ENCODE peak calls at places on chromosome 9, in four cellular contexts. O is stomach, W is right lobe of liver, N is body of pancreas. K is an unnamed sample. For H3K36me3, the result is how much of the 10 kb centered on the place peaks cover.

GRCh38 chr9:127854169-127854833 is at the start of gene ENG:
- DNase-seq in W (peak), O (peak), N (peak), K (no peak)

GRCh38 chr9:72844440-72844768 is 108.4 kb downstream of the ALDH1A1 start:
- DNase-seq in O (no peak), N (no peak), W (no peak), K (no peak)

GRCh38 chr9:73133921-73134407 is 17.7 kb upstream of the ANXA1 start:
- DNase-seq in N (no peak), O (no peak), W (no peak), K (no peak)

GRCh38 chr9:4984171-4984570 is 901 bp upstream of the JAK2 start:
- DNase-seq in W (no peak), O (no peak), N (no peak), K (no peak)

GRCh38 chr9:10127867-10128266 is 484.9 kb downstream of the PTPRD start:
- DNase-seq in O (no peak), W (no peak), N (no peak), K (no peak)

GRCh38 chr9:113477058-113477457 is 13.5 kb downstream of the RGS3 start:
- DNase-seq in W (no peak), N (no peak), O (no peak), K (no peak)

GRCh38 chr9:5518061-5518936 is 8.0 kb downstream of the PDCD1LG2 start:
- DNase-seq in W (no peak), O (no peak), N (no peak), K (no peak)

GRCh38 chr9:134390537-134390936 is 64.3 kb downstream of the RXRA start:
- DNase-seq in W (no peak), O (no peak), N (no peak), K (no peak)

GRCh38 chr9:100011062-100011681 is 87.6 kb downstream of the ERP44 start:
- DNase-seq in N (peak), W (no peak), O (no peak), K (no peak)

GRCh38 chr9:122642226-122642625 is 15.2 kb downstream of the OR1B1 start:
- DNase-seq in O (no peak), W (no peak), N (no peak), K (no peak)

GRCh38 chr9:113578877-113579269 is 115.3 kb downstream of the RGS3 start:
- DNase-seq in O (peak), N (no peak), W (no peak), K (peak)

GRCh38 chr9:21413089-21414023 is 4.4 kb downstream of the IFNA8 start:
- DNase-seq in O (no peak), W (no peak), N (no peak), K (no peak)

GRCh38 chr9:134396825-134397224 is 70.6 kb downstream of the RXRA start:
- DNase-seq in W (no peak), O (no peak), N (no peak), K (no peak)

GRCh38 chr9:89312154-89312616 is 1.2 kb downstream of the CKS2 start:
- DNase-seq in W (no peak), N (no peak), O (no peak), K (no peak)

GRCh38 chr9:33202552-33203300 is 35.6 kb upstream of the B4GALT1 start:
- DNase-seq in N (no peak), O (peak), W (no peak), K (no peak)

GRCh38 chr9:17509698-17510097 is 69.2 kb upstream of the SH3GL2 start:
- DNase-seq in N (no peak), W (no peak), O (no peak), K (no peak)

GRCh38 chr9:79952401-79952800 is 380.6 kb downstream of the TLE4 start:
- DNase-seq in N (no peak), O (no peak), W (no peak), K (no peak)

GRCh38 chr9:3936520-3937235 is 363.2 kb downstream of the GLIS3 start:
- DNase-seq in O (peak), N (peak), W (no peak), K (no peak)

GRCh38 chr9:135669616-135670285 is 6.6 kb downstream of the LCN9 start:
- DNase-seq in N (no peak), W (no peak), O (no peak), K (no peak)

GRCh38 chr9:72576087-72576486 is 54.7 kb downstream of the TMC1 start:
- DNase-seq in O (no peak), N (no peak), W (no peak), K (no peak)

GRCh38 chr9:124040935-124041816 is 29.6 kb downstream of the LHX2 start:
- DNase-seq in W (peak), N (peak), O (peak), K (no peak)

GRCh38 chr9:4371108-4371507 is 71.2 kb upstream of the GLIS3 start:
- DNase-seq in W (no peak), N (no peak), O (no peak), K (no peak)

GRCh38 chr9:89311346-89312153 is 555 bp downstream of the CKS2 start:
- DNase-seq in W (peak), N (no peak), O (no peak), K (no peak)

GRCh38 chr9:88426651-88427050 is 38.4 kb downstream of the SPIN1 start:
- DNase-seq in O (no peak), N (no peak), W (no peak), K (no peak)

GRCh38 chr9:134660407-134660806 is 18.8 kb downstream of the COL5A1 start:
- DNase-seq in W (no peak), N (no peak), O (no peak), K (no peak)

GRCh38 chr9:22169732-22170131 is 160.6 kb upstream of the CDKN2B start:
- DNase-seq in N (no peak), W (no peak), O (no peak), K (no peak)

GRCh38 chr9:74848150-74848525 is 39.6 kb downstream of the TRPM6 start:
- DNase-seq in N (no peak), O (no peak), W (no peak), K (no peak)

GRCh38 chr9:87874320-87874655 is 8.4 kb upstream of the SPATA31E1 start:
- DNase-seq in O (no peak), W (no peak), N (no peak), K (no peak)

GRCh38 chr9:136031741-136032638 is 63.1 kb downstream of the NACC2 start:
- DNase-seq in W (no peak), O (no peak), N (no peak), K (no peak)

GRCh38 chr9:72980183-72980582 is 27.3 kb upstream of the ALDH1A1 start:
- DNase-seq in W (no peak), N (no peak), O (no peak), K (no peak)

GRCh38 chr9:81522721-81523551 is 166.4 kb downstream of the TLE1 start:
- DNase-seq in O (no peak), N (peak), W (peak), K (no peak)
- H3K4me3 ChIP-seq in O (no peak), N (no peak), W (no peak), K (no peak)

GRCh38 chr9:35559792-35560530 is 45.1 kb upstream of the TESK1 start:
- DNase-seq in N (no peak), W (no peak), O (no peak), K (no peak)
- H3K36me3 ChIP-seq in N (under half), W (under half), O (half or more), K (under half)

GRCh38 chr9:18824095-18824666 is 208.8 kb downstream of the SAXO1 start:
- DNase-seq in N (peak), O (no peak), W (no peak), K (no peak)

GRCh38 chr9:18821794-18822193 is 211.2 kb downstream of the SAXO1 start:
- DNase-seq in N (no peak), O (no peak), W (no peak), K (no peak)

GRCh38 chr9:18820566-18821095 is 212.4 kb downstream of the SAXO1 start:
- DNase-seq in W (no peak), O (no peak), N (no peak), K (no peak)

GRCh38 chr9:18825775-18826174 is 207.2 kb downstream of the SAXO1 start:
- DNase-seq in O (no peak), W (no peak), N (no peak), K (no peak)

GRCh38 chr9:18822850-18823249 is 210.2 kb downstream of the SAXO1 start:
- DNase-seq in W (no peak), O (no peak), N (no peak), K (no peak)
- H3K4me3 ChIP-seq in W (no peak), O (no peak), N (no peak), K (no peak)

GRCh38 chr9:120770923-120771322 is 22.3 kb downstream of the FBXW2 start:
- DNase-seq in W (no peak), N (no peak), O (no peak), K (no peak)
- H3K36me3 ChIP-seq in W (under half), N (under half), O (half or more), K (under half)

GRCh38 chr9:126664893-126665695 is 51.4 kb downstream of the LMX1B start:
- DNase-seq in O (no peak), W (no peak), N (no peak), K (no peak)
- H3K4me3 ChIP-seq in O (no peak), W (no peak), N (no peak), K (no peak)

GRCh38 chr9:120846906-120847305 is 4.2 kb upstream of the PSMD5 start:
- DNase-seq in O (no peak), W (no peak), N (no peak), K (no peak)
- H3K36me3 ChIP-seq in O (under half), W (under half), N (under half), K (under half)

GRCh38 chr9:92422611-92423010 is 1.7 kb downstream of the OMD start:
- DNase-seq in N (no peak), O (no peak), W (no peak), K (no peak)

GRCh38 chr9:92425578-92425977 is 1.3 kb upstream of the OMD start:
- DNase-seq in O (no peak), W (no peak), N (no peak), K (no peak)

GRCh38 chr9:92426501-92426900 is 2.2 kb upstream of the OMD start:
- DNase-seq in W (no peak), N (no peak), O (no peak), K (no peak)

GRCh38 chr9:92429866-92430265 is 5.6 kb upstream of the OMD start:
- DNase-seq in N (no peak), W (no peak), O (no peak), K (no peak)

GRCh38 chr9:92424340-92424739 is at the start of gene OMD:
- DNase-seq in W (no peak), N (no peak), O (no peak), K (no peak)
- H3K4me3 ChIP-seq in W (no peak), N (no peak), O (peak), K (peak)

GRCh38 chr9:2761424-2761823 is 44.1 kb downstream of the KCNV2 start:
- DNase-seq in W (no peak), O (no peak), N (no peak), K (no peak)
- H3K36me3 ChIP-seq in W (under half), O (under half), N (under half), K (under half)

GRCh38 chr9:13281356-13282016 is 2.0 kb upstream of the MPDZ start:
- DNase-seq in W (no peak), N (no peak), O (no peak), K (no peak)

GRCh38 chr9:13282998-13283397 is 3.5 kb upstream of the MPDZ start:
- DNase-seq in O (no peak), N (no peak), W (no peak), K (no peak)

GRCh38 chr9:13278023-13278367 is 1.5 kb downstream of the MPDZ start:
- DNase-seq in W (no peak), N (no peak), O (no peak), K (no peak)

GRCh38 chr9:13278368-13279246 is 885 bp downstream of the MPDZ start:
- DNase-seq in O (peak), N (peak), W (peak), K (no peak)

GRCh38 chr9:13279284-13280162 is at the start of gene MPDZ:
- DNase-seq in W (peak), N (peak), O (peak), K (no peak)
- H3K4me3 ChIP-seq in W (peak), N (peak), O (peak), K (peak)

DNA sequence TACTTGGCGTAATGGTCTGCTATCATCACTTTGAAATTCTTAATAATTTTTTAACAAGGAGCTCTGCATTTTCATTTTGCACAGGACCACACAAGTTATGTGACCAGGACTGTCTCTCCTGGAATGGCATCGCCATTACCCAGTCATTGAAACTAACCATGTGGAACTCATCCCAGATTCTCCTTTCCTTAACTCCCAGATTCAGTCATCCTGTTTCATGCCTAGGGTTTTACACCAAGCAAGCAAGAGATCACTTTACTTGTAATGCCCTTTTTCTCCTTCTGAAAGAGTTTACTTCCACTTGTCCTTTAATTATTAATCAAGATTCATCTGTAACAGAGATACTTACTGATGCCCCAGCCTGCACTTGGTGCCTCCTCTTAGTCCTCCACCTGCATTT is 12.0 kb downstream of the FRMD3 start:
- DNase-seq in O (no peak), N (no peak), W (no peak), K (no peak)
- H3K36me3 ChIP-seq in O (under half), N (under half), W (under half), K (under half)

K was measured in esophagus squamous epithelium.